ENCODE peak calls at places on chromosomes 13 and 19, in four cellular contexts. N, K, J and F are unnamed samples.
A peak's percentile ranks its signal among the peaks of the same experiment; 100 is the strongest.

GRCh38 chr13:24008679-24009078 is 111.4 kb upstream of the C1QTNF9B start:
- DNase-seq in N (no peak), K (no peak), J (no peak), F (no peak)

GRCh38 chr13:34416833-34417425 is 525.1 kb upstream of the NBEA start:
- DNase-seq in N (no peak), K (no peak), J (no peak), F (no peak)

GRCh38 chr19:10815969-10816635 is 19.9 kb downstream of the TMED1 start:
- DNase-seq in N (no peak), K (no peak), J (no peak), F (no peak)

GRCh38 chr13:87779451-87779850 is 108.3 kb downstream of the SLITRK5 start:
- DNase-seq in N (no peak), K (no peak), J (no peak), F (no peak)

GRCh38 chr13:27172495-27172842 is 858 bp upstream of the USP12 start:
- DNase-seq in N (no peak), K (no peak), J (no peak), F (no peak)

GRCh38 chr19:10230155-10230903 is 802 bp downstream of the S1PR2 start:
- DNase-seq in N (peak; percentile 69), K (peak; percentile 51), J (peak; percentile 48), F (peak; percentile 63)

GRCh38 chr13:98535501-98536357 is 41.2 kb downstream of the STK24 start:
- DNase-seq in N (no peak), K (no peak), J (no peak), F (no peak)

GRCh38 chr19:2167896-2168618 is 4.3 kb downstream of the DOT1L start:
- DNase-seq in N (no peak), K (no peak), J (peak; percentile 32), F (no peak)

GRCh38 chr13:65921933-65922332 is 1308.2 kb downstream of the PCDH9 start:
- DNase-seq in N (no peak), K (no peak), J (no peak), F (no peak)

GRCh38 chr13:30880151-30880551 is 25.9 kb upstream of the MEDAG start:
- DNase-seq in N (no peak), K (no peak), J (no peak), F (no peak)

GRCh38 chr13:75170321-75170720 is 311.6 kb downstream of the TBC1D4 start:
- DNase-seq in N (no peak), K (no peak), J (no peak), F (no peak)

GRCh38 chr19:17074628-17075034 is 621 bp downstream of the HAUS8 start:
- DNase-seq in N (no peak), K (no peak), J (no peak), F (no peak)

GRCh38 chr19:39308531-39309304 is 11.9 kb downstream of the LRFN1 start:
- DNase-seq in N (peak; percentile 92), K (no peak), J (no peak), F (no peak)

GRCh38 chr13:36847541-36848045 is 28.6 kb downstream of the RFXAP start:
- DNase-seq in N (no peak), K (no peak), J (no peak), F (no peak)

GRCh38 chr19:31943778-31944177 is 401.6 kb upstream of the ZNF507 start:
- DNase-seq in N (no peak), K (no peak), J (no peak), F (no peak)

GRCh38 chr19:41230067-41230857 is 11.2 kb downstream of the AXL start:
- DNase-seq in N (no peak), K (no peak), J (no peak), F (no peak)

GRCh38 chr13:53105881-53106280 is 77.3 kb downstream of the OLFM4 start:
- DNase-seq in N (no peak), K (no peak), J (no peak), F (no peak)

GRCh38 chr19:11435833-11436313 is 438 bp downstream of the PRKCSH start:
- DNase-seq in N (no peak), K (no peak), J (peak; percentile 16), F (no peak)

GRCh38 chr13:37446503-37446902 is 152.1 kb downstream of the POSTN start:
- DNase-seq in N (no peak), K (no peak), J (no peak), F (no peak)

GRCh38 chr13:91270031-91270430 is 77.5 kb upstream of the MIR17HG start:
- DNase-seq in N (no peak), K (no peak), J (no peak), F (no peak)

GRCh38 chr19:1276620-1277007 is 1.3 kb downstream of the FAM174C start:
- DNase-seq in N (no peak), K (no peak), J (no peak), F (no peak)

GRCh38 chr19:5341448-5341820 is 822 bp upstream of the PTPRS start:
- DNase-seq in N (no peak), K (no peak), J (no peak), F (no peak)

GRCh38 chr19:46497773-46498172 is 2.1 kb upstream of the PNMA8B start:
- DNase-seq in N (no peak), K (no peak), J (no peak), F (no peak)

GRCh38 chr13:75299913-75300862 is 181.8 kb downstream of the TBC1D4 start:
- DNase-seq in N (no peak), K (no peak), J (no peak), F (no peak)

GRCh38 chr19:16599655-16600346 is 27.6 kb upstream of the SLC35E1 start:
- DNase-seq in N (no peak), K (no peak), J (no peak), F (no peak)

GRCh38 chr19:31408460-31409124 is 59.4 kb upstream of the TSHZ3 start:
- DNase-seq in N (no peak), K (no peak), J (no peak), F (no peak)

GRCh38 chr19:40033989-40034560 is 22.0 kb downstream of the ZNF780B start:
- DNase-seq in N (no peak), K (no peak), J (no peak), F (no peak)

GRCh38 chr19:47673426-47673825 is 39.8 kb upstream of the EHD2 start:
- DNase-seq in N (no peak), K (no peak), J (no peak), F (no peak)

GRCh38 chr13:72953391-72953960 is 105.3 kb upstream of the KLF5 start:
- DNase-seq in N (no peak), K (no peak), J (no peak), F (no peak)

GRCh38 chr13:40776681-40777165 is 5.7 kb upstream of the MRPS31 start:
- DNase-seq in N (no peak), K (no peak), J (peak; percentile 74), F (no peak)

GRCh38 chr13:31733066-31733465 is 6.3 kb upstream of the RXFP2 start:
- DNase-seq in N (no peak), K (no peak), J (no peak), F (no peak)

GRCh38 chr13:41995946-41996345 is 35.0 kb upstream of the VWA8 start:
- DNase-seq in N (no peak), K (no peak), J (no peak), F (no peak)

GRCh38 chr19:6362351-6362801 is 1.0 kb downstream of the CLPP start:
- DNase-seq in N (no peak), K (no peak), J (peak; percentile 41), F (no peak)

GRCh38 chr13:50714886-50715285 is 128.6 kb downstream of the DLEU7 start:
- DNase-seq in N (no peak), K (no peak), J (no peak), F (no peak)

GRCh38 chr19:1826557-1827521 is 14.8 kb upstream of the ATP8B3 start:
- DNase-seq in N (peak; percentile 42), K (no peak), J (no peak), F (no peak)

GRCh38 chr13:102040812-102041211 is 361.0 kb downstream of the FGF14 start:
- DNase-seq in N (no peak), K (no peak), J (no peak), F (no peak)

GRCh38 chr13:29105779-29106178 is 285.6 kb downstream of the MTUS2 start:
- DNase-seq in N (peak; percentile 36), K (no peak), J (no peak), F (no peak)

GRCh38 chr19:4878491-4878968 is 11.1 kb upstream of the PLIN3 start:
- DNase-seq in N (peak; percentile 38), K (no peak), J (no peak), F (no peak)

GRCh38 chr19:4428326-4428975 is 26.0 kb downstream of the CHAF1A start:
- DNase-seq in N (no peak), K (no peak), J (no peak), F (no peak)

GRCh38 chr13:100825551-100825950 is 151.0 kb upstream of the TMTC4 start:
- DNase-seq in N (no peak), K (no peak), J (no peak), F (no peak)

GRCh38 chr13:100833427-100833826 is 158.8 kb upstream of the TMTC4 start:
- DNase-seq in N (no peak), K (no peak), J (no peak), F (no peak)

GRCh38 chr13:100826441-100826840 is 151.8 kb upstream of the TMTC4 start:
- DNase-seq in N (no peak), K (no peak), J (no peak), F (no peak)

GRCh38 chr13:100827489-100828000 is 152.9 kb upstream of the TMTC4 start:
- DNase-seq in N (no peak), K (no peak), J (no peak), F (no peak)

GRCh38 chr13:100828226-100828625 is 153.6 kb upstream of the TMTC4 start:
- DNase-seq in N (no peak), K (no peak), J (no peak), F (no peak)
- TF ChIP-seq CTCF in N (no peak), K (peak; percentile 49), J (no peak), F (peak; percentile 32)

GRCh38 chr13:52026246-52026626 is 1.7 kb downstream of the UTP14C start:
- DNase-seq in N (no peak), K (no peak), J (no peak), F (no peak)
- TF ChIP-seq CTCF in N (no peak), K (no peak), J (no peak), F (no peak)

GRCh38 chr19:12495002-12495802 is 10.6 kb upstream of the ZNF709 start:
- DNase-seq in N (peak; percentile 94), K (peak; percentile 85), J (peak; percentile 92), F (peak; percentile 84)
- TF ChIP-seq CTCF in N (no peak), K (peak; percentile 62), J (peak; percentile 55), F (peak; percentile 54)

GRCh38 chr19:43425567-43426392 is 11.1 kb downstream of the TEX101 start:
- DNase-seq in N (no peak), K (no peak), J (no peak), F (no peak)
- TF ChIP-seq CTCF in N (no peak), K (peak; percentile 55), J (peak; percentile 44), F (peak; percentile 50)

DNA sequence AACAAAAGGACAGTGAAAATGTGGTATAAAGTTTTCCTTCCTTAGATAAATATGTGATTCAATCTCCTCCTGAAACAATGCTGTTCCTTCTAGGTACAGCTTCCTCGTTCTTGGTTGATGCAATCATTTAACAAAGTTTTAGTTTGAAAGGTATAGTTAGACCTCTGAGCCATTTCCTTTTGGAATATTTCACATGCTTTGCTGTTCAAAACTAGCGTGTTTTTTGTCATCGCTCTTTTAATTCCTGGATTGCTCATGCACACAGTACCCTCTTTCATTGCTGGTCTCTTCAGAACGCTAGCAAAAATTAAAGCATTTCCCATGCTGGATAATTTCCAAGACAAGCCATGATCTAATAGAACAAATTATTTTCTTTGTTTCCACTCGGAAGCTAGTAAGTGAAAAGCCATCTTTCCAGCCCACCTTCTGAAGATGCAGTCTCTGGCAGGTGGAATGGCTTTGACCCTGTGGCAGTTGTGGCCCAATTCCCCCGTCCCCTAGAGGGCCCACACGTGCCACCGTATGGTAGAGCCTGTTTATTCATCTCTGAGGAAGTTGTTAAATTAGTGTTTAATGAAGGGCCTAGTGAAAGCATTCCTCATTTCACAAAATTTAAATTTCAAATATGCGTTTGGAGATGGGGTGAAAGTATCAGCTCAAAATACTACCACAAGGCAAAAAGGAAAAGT is 1040.6 kb upstream of the SLC10A2 start:
- DNase-seq in N (peak; percentile 41), K (no peak), J (no peak), F (no peak)
- TF ChIP-seq CTCF in N (no peak), K (no peak), J (no peak), F (no peak)